ENCODE peak calls at places on chromosomes 1 and 21, in four cellular contexts. A, W, R and Q are unnamed samples.

GRCh38 chr1:94522304-94522703 is 19.3 kb downstream of the F3 start:
- DNase-seq in A (peak; percentile 77), W (no peak), R (no peak), Q (no peak)

GRCh38 chr21:44529503-44530125 is 10.4 kb downstream of the KRTAP10-1 start:
- DNase-seq in A (no peak), W (no peak), R (peak; percentile 3), Q (no peak)

GRCh38 chr1:23824711-23825075 is 536 bp downstream of the HMGCL start:
- DNase-seq in A (peak; percentile 20), W (no peak), R (no peak), Q (no peak)

GRCh38 chr1:20165522-20165951 is 20.4 kb upstream of the UBXN10 start:
- DNase-seq in A (no peak), W (no peak), R (no peak), Q (no peak)

GRCh38 chr21:28332796-28333195 is 659.9 kb downstream of the LTN1 start:
- DNase-seq in A (no peak), W (no peak), R (no peak), Q (no peak)

GRCh38 chr1:227559926-227560325 is 3.4 kb upstream of the ZNF678 start:
- DNase-seq in A (no peak), W (no peak), R (no peak), Q (no peak)

GRCh38 chr1:188251039-188251438 is 1422.3 kb downstream of the PLA2G4A start:
- DNase-seq in A (no peak), W (no peak), R (no peak), Q (no peak)

GRCh38 chr1:236724049-236724448 is 37.8 kb downstream of the ACTN2 start:
- DNase-seq in A (no peak), W (no peak), R (no peak), Q (no peak)

GRCh38 chr1:91582431-91582921 is 81.8 kb downstream of the CDC7 start:
- DNase-seq in A (peak; percentile 97), W (no peak), R (no peak), Q (peak; percentile 91)

GRCh38 chr1:39098569-39099250 is 72.6 kb downstream of the NDUFS5 start:
- DNase-seq in A (peak; percentile 91), W (no peak), R (peak; percentile 74), Q (peak; percentile 57)

GRCh38 chr1:51203121-51203873 is 32.8 kb upstream of the RNF11 start:
- DNase-seq in A (no peak), W (no peak), R (no peak), Q (no peak)

GRCh38 chr1:101257500-101258325 is 20.9 kb downstream of the S1PR1 start:
- DNase-seq in A (no peak), W (no peak), R (no peak), Q (no peak)

GRCh38 chr1:66535149-66535548 is 1.2 kb downstream of the SGIP1 start:
- DNase-seq in A (no peak), W (no peak), R (no peak), Q (no peak)

GRCh38 chr1:19437911-19438310 is 47.4 kb downstream of the CAPZB start:
- DNase-seq in A (peak; percentile 92), W (no peak), R (peak; percentile 42), Q (no peak)

GRCh38 chr1:245378352-245379144 is 223.8 kb downstream of the KIF26B start:
- DNase-seq in A (no peak), W (no peak), R (no peak), Q (no peak)

GRCh38 chr1:6918286-6918907 is 133.1 kb downstream of the CAMTA1 start:
- DNase-seq in A (peak; percentile 44), W (no peak), R (no peak), Q (no peak)

GRCh38 chr1:190608282-190608681 is 130.6 kb upstream of the BRINP3 start:
- DNase-seq in A (no peak), W (no peak), R (no peak), Q (no peak)

GRCh38 chr1:166152977-166153376 is 13.8 kb downstream of the FAM78B start:
- DNase-seq in A (no peak), W (no peak), R (no peak), Q (no peak)

GRCh38 chr1:227885135-227885647 is 62.5 kb downstream of the WNT9A start:
- DNase-seq in A (no peak), W (no peak), R (peak; percentile 8), Q (no peak)

GRCh38 chr1:36137776-36138175 is 11.5 kb downstream of the TRAPPC3 start:
- DNase-seq in A (no peak), W (no peak), R (no peak), Q (no peak)

GRCh38 chr1:212355230-212355969 is 59.3 kb downstream of the PACC1 start:
- DNase-seq in A (no peak), W (no peak), R (no peak), Q (no peak)

GRCh38 chr1:218346391-218347204 is 1.5 kb downstream of the TGFB2 start:
- DNase-seq in A (peak; percentile 60), W (no peak), R (peak; percentile 20), Q (no peak)

GRCh38 chr1:198656500-198656932 is 17.7 kb downstream of the PTPRC start:
- DNase-seq in A (peak; percentile 89), W (no peak), R (no peak), Q (no peak)

GRCh38 chr1:54547601-54548388 is at the start of gene ACOT11:
- DNase-seq in A (peak; percentile 82), W (no peak), R (peak; percentile 76), Q (no peak)

GRCh38 chr1:226471467-226471866 is 63.6 kb upstream of the PARP1 start:
- DNase-seq in A (no peak), W (no peak), R (no peak), Q (no peak)

GRCh38 chr1:162905759-162906158 is 44.8 kb upstream of the CCDC190 start:
- DNase-seq in A (peak; percentile 76), W (peak; percentile 70), R (no peak), Q (peak; percentile 51)

GRCh38 chr1:172902861-172903381 is 147.8 kb downstream of the TNFSF18 start:
- DNase-seq in A (peak; percentile 77), W (no peak), R (no peak), Q (no peak)

GRCh38 chr1:175150596-175151319 is 41.8 kb downstream of the KIAA0040 start:
- DNase-seq in A (no peak), W (no peak), R (peak; percentile 26), Q (no peak)

GRCh38 chr21:45013271-45013841 is 61.0 kb upstream of the ADARB1 start:
- DNase-seq in A (no peak), W (no peak), R (peak; percentile 9), Q (no peak)

GRCh38 chr1:208304193-208304712 is 60.1 kb upstream of the PLXNA2 start:
- DNase-seq in A (no peak), W (no peak), R (no peak), Q (no peak)

GRCh38 chr1:24996983-24997893 is 67.2 kb upstream of the RUNX3 start:
- DNase-seq in A (no peak), W (no peak), R (no peak), Q (no peak)

DNA sequence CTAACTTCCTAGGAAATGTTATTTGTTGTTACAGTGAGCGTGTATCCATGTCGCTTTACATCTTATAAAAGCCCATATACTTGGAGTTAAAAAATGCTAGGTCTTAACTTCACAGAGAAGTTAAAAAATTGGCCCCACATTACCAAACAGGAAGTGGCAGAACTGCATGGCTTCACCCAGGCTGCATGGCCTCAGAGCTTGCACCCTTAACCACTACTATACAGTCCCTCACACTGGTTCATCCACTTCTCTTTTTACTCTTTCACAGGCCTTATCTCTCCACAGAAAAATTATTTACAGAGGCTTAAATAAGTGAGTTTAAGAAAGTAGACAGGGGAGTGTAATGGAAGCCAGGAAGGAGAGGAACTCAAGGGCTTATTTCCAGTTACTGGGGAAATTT is 402.5 kb downstream of the HHAT start:
- DNase-seq in A (no peak), W (no peak), R (no peak), Q (no peak)
- TF ChIP-seq CTCF in A (no peak), W (no peak), R (no peak), Q (no peak)

GRCh38 chr1:1358433-1359201 is at the start of gene MXRA8:
- DNase-seq in A (peak; percentile 94), W (no peak), R (peak; percentile 29), Q (no peak)

GRCh38 chr1:1357871-1358432 is 403 bp downstream of the MXRA8 start:
- DNase-seq in A (peak; percentile 40), W (no peak), R (no peak), Q (no peak)

GRCh38 chr1:1359668-1360468 is 1.5 kb upstream of the MXRA8 start:
- DNase-seq in A (peak; percentile 64), W (no peak), R (peak; percentile 16), Q (no peak)

GRCh38 chr1:1360511-1361169 is 2.3 kb upstream of the MXRA8 start:
- DNase-seq in A (peak; percentile 94), W (peak; percentile 61), R (peak; percentile 39), Q (peak; percentile 47)

DNA sequence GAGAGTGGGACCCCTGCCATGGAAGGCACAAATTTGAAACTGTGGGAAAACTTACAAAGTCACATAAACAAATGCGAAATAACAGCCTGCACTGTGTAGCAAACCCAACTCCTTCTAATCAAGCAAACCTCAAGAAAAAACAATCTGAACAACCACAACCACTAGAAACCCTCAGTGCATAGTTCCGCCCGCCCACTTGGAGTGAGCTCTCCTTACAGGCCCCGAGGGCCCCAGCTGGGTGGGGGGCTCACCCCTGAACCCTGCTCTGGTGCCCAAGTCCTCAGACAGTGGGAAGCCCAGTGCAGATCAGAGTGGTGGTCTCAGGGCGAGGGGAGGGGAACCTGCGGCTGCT is 937 bp upstream of the MXRA8 start:
- DNase-seq in A (peak; percentile 79), W (no peak), R (peak; percentile 13), Q (no peak)
- H3K4me3 ChIP-seq in A (peak overlapping the region; percentile 89), W (no peak overlapping the region), R (no peak overlapping the region), Q (no peak overlapping the region)

GRCh38 chr1:40703316-40703715 is 11.8 kb downstream of the NFYC start:
- DNase-seq in A (peak; percentile 67), W (no peak), R (no peak), Q (no peak)
- TF ChIP-seq CTCF in A (peak; percentile 13), W (no peak), R (no peak), Q (no peak)

GRCh38 chr21:41725421-41726021 is 41.3 kb downstream of the RIPK4 start:
- DNase-seq in A (no peak), W (no peak), R (no peak), Q (no peak)

GRCh38 chr21:41726058-41726558 is 40.7 kb downstream of the RIPK4 start:
- DNase-seq in A (no peak), W (no peak), R (no peak), Q (no peak)

GRCh38 chr21:41726630-41726969 is 40.3 kb downstream of the RIPK4 start:
- DNase-seq in A (no peak), W (no peak), R (no peak), Q (no peak)

GRCh38 chr21:41727784-41728763 is 38.8 kb downstream of the RIPK4 start:
- DNase-seq in A (no peak), W (no peak), R (no peak), Q (no peak)

DNA sequence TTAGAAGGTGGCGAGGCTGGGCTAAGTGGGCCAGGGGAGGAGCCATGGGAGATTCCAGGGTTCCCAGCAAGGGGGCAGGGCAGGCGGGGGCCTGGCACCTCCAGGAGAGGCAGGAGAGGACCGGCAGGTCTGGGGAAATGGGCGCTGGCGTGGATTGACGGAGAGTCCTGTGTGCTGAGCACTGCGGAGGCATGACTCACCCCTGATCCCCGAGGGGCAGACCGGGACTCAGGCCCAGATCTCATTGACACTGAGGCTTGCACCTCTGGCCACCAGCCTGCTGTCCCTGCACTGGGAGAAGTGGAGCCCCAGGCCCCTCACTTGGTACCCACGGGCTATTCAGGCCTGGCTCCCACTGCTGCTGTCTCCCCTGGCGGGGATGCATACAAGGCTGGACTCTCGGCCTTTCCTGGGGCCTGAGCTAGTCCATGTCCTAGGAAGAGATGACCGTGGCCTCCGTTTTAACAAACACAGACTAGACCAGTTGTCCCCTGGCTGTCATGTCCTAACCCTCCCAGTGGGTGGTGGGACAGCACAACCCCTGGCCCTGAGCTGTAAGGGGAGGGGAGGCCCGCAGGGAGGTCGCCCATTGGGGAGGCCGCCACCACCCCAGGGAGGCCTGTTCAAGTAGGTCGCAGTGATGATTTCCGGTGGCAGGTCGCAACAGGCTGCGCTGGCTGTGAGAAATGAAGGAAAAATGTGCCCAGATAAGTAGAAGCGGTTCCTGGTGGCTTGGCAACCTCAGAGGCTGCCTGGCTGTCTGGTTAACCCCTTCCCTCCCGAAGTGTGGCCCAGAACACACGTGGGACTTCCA is 39.7 kb downstream of the RIPK4 start:
- DNase-seq in A (peak; percentile 24), W (no peak), R (peak; percentile 65), Q (no peak)
- H3K4me3 ChIP-seq in A (no peak overlapping the region), W (no peak overlapping the region), R (no peak overlapping the region), Q (no peak overlapping the region)